ENCODE peak calls at places on chromosomes 2 and 18, in five cellular contexts. B, C, Z, V and N are unnamed samples. For H3K36me3, the result is how much of the 10 kb centered on the place peaks cover.

GRCh38 chr2:149527998-149528775 is 59.4 kb downstream of the MMADHC start:
- DNase-seq in C (no peak), B (no peak), V (no peak), Z (no peak), N (no peak)

GRCh38 chr2:67338601-67339233 is 58.4 kb upstream of the ETAA1 start:
- DNase-seq in V (no peak), Z (no peak), B (no peak), C (no peak), N (no peak)

GRCh38 chr2:69692424-69692823 is 48.9 kb upstream of the AAK1 start:
- DNase-seq in Z (no peak), B (no peak), C (no peak), V (no peak), N (no peak)

GRCh38 chr2:24821433-24821891 is 28.2 kb downstream of the CENPO start:
- DNase-seq in V (no peak), B (no peak), Z (no peak), C (no peak), N (no peak)

GRCh38 chr18:77552945-77553344 is 303.3 kb downstream of the GALR1 start:
- DNase-seq in Z (no peak), V (no peak), C (no peak), B (no peak), N (no peak)

GRCh38 chr2:63950414-63950813 is 68.8 kb downstream of the VPS54 start:
- DNase-seq in V (no peak), C (no peak), Z (no peak), B (no peak), N (no peak)

GRCh38 chr2:73716518-73717250 is 20.5 kb downstream of the TPRKB start:
- DNase-seq in V (no peak), C (no peak), Z (no peak), B (no peak), N (no peak)

GRCh38 chr2:241866896-241867631 is 2.5 kb upstream of the RTP5 start:
- DNase-seq in Z (peak), V (no peak), B (no peak), C (no peak), N (no peak)

GRCh38 chr18:73079920-73080319 is 212.1 kb upstream of the NETO1 start:
- DNase-seq in Z (no peak), C (no peak), V (no peak), B (no peak), N (no peak)

GRCh38 chr18:78518805-78519204 is 460.8 kb upstream of the SALL3 start:
- DNase-seq in Z (no peak), C (no peak), V (no peak), B (no peak), N (no peak)

GRCh38 chr2:218806346-218806978 is 24.5 kb downstream of the CYP27A1 start:
- DNase-seq in V (no peak), C (peak), Z (peak), B (peak), N (peak)

GRCh38 chr2:237422309-237422708 is 8.3 kb upstream of the COL6A3 start:
- DNase-seq in V (no peak), C (no peak), Z (no peak), B (no peak), N (no peak)

GRCh38 chr2:162245737-162246136 is 2.5 kb upstream of the FAP start:
- DNase-seq in B (no peak), Z (no peak), V (no peak), C (no peak), N (no peak)

GRCh38 chr18:76412818-76413565 is 82.0 kb downstream of the ZNF516 start:
- DNase-seq in Z (no peak), V (no peak), B (no peak), C (no peak), N (no peak)

GRCh38 chr18:34222396-34223163 is 2.1 kb downstream of the NOL4 start:
- DNase-seq in V (no peak), C (no peak), B (peak), Z (peak), N (no peak)

GRCh38 chr18:63342206-63342605 is 22.6 kb upstream of the BCL2 start:
- DNase-seq in Z (no peak), B (no peak), V (peak), C (no peak), N (no peak)

GRCh38 chr2:42284019-42284418 is 77.0 kb downstream of the COX7A2L start:
- DNase-seq in Z (no peak), B (no peak), V (no peak), C (no peak), N (no peak)

GRCh38 chr2:42289222-42289621 is 71.8 kb downstream of the COX7A2L start:
- DNase-seq in V (no peak), B (no peak), Z (no peak), C (no peak), N (no peak)

GRCh38 chr2:42290005-42290404 is 71.0 kb downstream of the COX7A2L start:
- DNase-seq in Z (no peak), V (no peak), C (no peak), B (no peak), N (no peak)

GRCh38 chr2:42288811-42289210 is 72.2 kb downstream of the COX7A2L start:
- DNase-seq in Z (no peak), C (no peak), B (no peak), V (no peak), N (no peak)

DNA sequence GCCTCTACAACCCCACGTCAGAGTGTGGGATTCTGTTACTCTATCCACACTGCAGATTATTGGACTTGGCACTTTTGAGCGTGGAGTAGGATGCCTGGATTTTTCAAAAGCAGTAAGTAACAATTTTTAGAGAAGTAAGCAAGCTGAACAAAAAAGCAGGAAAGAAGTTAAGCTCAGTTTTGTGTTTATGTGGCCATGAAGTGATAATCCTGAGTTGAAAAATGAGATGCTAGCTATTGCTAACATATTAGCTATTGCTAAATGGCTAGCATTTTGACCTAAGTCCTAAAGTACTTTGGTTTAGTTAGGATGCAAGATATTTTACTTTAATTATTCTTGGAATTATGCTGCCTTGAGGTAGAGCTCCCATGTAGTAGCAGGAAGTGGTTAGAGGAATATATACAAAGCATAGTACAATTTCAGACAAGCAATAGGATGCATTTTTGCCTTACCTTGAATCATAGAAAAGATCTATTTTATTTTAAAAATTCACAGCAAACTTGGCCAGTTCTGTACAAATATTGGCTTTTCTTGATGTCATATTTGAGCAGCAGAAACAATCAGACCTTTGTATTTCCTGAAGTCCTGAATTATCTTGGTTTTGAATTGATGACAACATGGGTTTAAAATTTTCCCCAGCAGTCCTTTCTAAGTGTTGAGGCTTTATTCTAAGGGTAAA is 74.6 kb downstream of the COX7A2L start:
- DNase-seq in C (no peak), Z (no peak), V (no peak), B (no peak), N (no peak)
- H3K36me3 ChIP-seq in C (under half), Z (under half), V (under half), B (under half), N (under half)

DNA sequence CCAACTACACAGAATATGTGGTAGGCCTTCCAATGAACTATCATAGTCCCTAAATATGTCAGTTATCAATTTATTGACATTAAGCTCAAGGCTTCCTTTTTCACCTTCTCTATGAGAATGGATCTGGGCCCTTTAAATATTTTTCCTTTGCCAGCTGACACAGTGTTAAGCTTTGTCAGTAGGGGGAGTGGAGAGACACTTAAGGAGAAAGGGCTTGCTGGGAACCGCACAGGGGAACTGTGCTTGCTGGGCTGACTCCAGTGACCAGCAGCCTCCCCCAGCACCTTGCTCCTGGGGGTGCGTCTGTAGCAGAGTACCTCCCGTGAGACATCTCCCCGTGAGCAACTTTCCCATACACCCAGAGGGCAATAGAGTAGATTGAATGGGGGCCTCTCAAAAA is 6.5 kb upstream of the PTPN2 start:
- DNase-seq in V (no peak), C (no peak), B (no peak), Z (no peak), N (no peak)
- H3K27ac ChIP-seq in V (no peak), C (no peak), B (no peak), Z (no peak), N (no peak)

GRCh38 chr2:222928335-222928734 is 67.5 kb downstream of the ACSL3 start:
- DNase-seq in B (no peak), Z (no peak), V (no peak), C (no peak), N (no peak)
- H3K36me3 ChIP-seq in B (half or more), Z (half or more), V (under half), C (under half), N (half or more)

GRCh38 chr2:131048641-131049040 is 44.6 kb downstream of the FAM168B start:
- DNase-seq in Z (no peak), V (no peak), C (no peak), B (no peak), N (no peak)

GRCh38 chr2:131046580-131047274 is 46.5 kb downstream of the FAM168B start:
- DNase-seq in Z (no peak), C (no peak), V (no peak), B (no peak), N (no peak)

GRCh38 chr2:131049150-131049718 is 44.0 kb downstream of the FAM168B start:
- DNase-seq in V (no peak), C (no peak), Z (no peak), B (no peak), N (no peak)

GRCh38 chr2:131047275-131047652 is 46.0 kb downstream of the FAM168B start:
- DNase-seq in V (no peak), C (no peak), Z (no peak), B (no peak), N (no peak)

DNA sequence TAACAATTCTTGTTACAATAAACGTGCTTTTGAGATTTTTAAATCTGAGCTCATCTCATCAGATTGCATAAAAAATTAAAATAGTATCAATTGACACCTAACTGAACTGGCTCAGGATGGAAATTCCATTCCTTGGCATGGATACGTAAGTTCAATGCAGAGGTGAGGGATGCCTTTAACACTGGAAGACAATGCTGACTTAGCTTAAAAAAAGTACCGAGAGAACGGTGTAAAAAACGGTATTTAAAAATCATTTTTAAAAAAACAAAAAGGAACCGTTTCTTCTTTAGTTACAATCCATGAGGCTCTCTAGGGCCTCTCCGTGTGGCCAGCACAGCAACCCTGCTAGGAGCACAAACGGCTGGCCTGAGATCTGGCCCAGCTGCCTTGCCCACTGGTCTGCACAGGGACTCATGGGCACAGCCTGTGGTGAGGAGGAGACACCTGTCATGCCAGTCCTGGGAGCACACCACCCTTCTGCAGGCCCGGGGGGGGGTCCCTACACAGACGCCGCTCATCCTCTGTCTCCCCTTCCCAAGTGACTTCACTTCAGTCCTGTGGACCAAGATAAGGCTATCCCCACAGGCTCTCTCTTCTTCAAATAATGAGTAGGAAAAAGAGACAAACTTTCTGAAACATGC is 45.2 kb downstream of the FAM168B start:
- DNase-seq in C (no peak), Z (no peak), V (no peak), B (no peak), N (no peak)
- H3K27ac ChIP-seq in C (no peak), Z (no peak), V (no peak), B (no peak), N (no peak)

GRCh38 chr18:54278615-54279014 is 9.3 kb downstream of the POLI start:
- DNase-seq in C (no peak), B (no peak), V (no peak), Z (no peak), N (no peak)

GRCh38 chr18:54279477-54280205 is 10.3 kb downstream of the POLI start:
- DNase-seq in Z (no peak), B (no peak), V (no peak), C (no peak), N (no peak)

GRCh38 chr18:54280206-54280550 is 10.9 kb downstream of the POLI start:
- DNase-seq in Z (no peak), C (no peak), B (no peak), V (no peak), N (no peak)

DNA sequence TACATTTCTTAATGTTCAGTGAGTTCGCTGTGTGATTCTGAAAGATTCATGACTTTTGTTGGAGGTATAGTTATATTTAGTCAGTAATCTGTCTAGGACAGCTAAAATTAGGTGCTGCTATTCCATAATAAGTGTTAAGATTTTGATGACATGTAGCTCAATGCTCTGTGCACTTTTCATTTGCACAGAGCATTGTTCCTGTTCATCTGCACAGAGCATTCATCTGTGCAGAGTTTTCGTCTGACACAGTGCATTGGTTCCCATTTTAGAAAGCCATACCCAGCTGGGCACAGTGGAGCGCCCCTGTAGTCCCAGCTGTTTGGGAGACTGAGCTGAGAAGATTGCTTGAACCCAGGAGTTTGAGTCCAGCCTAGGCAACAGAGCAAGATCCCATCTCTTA is 8.6 kb downstream of the POLI start:
- DNase-seq in C (no peak), Z (no peak), V (no peak), B (no peak), N (no peak)
- H3K36me3 ChIP-seq in C (under half), Z (half or more), V (under half), B (under half), N (under half)